ENCODE peak calls at places on chromosomes 4 and X, in eight cellular contexts. O is A549, E is suprapubic skin, I is transverse colon, B is ovary, K is stomach, N is uterus, Q is lower leg skin. D is an unnamed sample.

GRCh38 chrX:24789047-24789446 is 95.3 kb downstream of the POLA1 start:
- DNase-seq in O (no peak), E (no peak), I (no peak), B (no peak), K (no peak), N (no peak), Q (no peak), D (no peak)

GRCh38 chr4:98544818-98545399 is 113.5 kb downstream of the TSPAN5 start:
- DNase-seq in O (no peak), E (no peak), I (no peak), B (no peak), K (no peak), N (no peak), Q (no peak), D (no peak)

GRCh38 chr4:121789470-121789869 is 11.7 kb upstream of the EXOSC9 start:
- DNase-seq in O (no peak), E (no peak), I (no peak), B (no peak), K (no peak), N (no peak), Q (no peak), D (no peak)

GRCh38 chr4:82467442-82467841 is 37.1 kb downstream of the ENOPH1 start:
- DNase-seq in O (no peak), E (no peak), I (no peak), B (no peak), K (no peak), N (no peak), Q (no peak), D (peak; percentile 27)

GRCh38 chr4:108635070-108635655 is 14.8 kb downstream of the RPL34 start:
- DNase-seq in O (no peak), E (no peak), I (no peak), B (no peak), K (no peak), N (no peak), Q (no peak), D (no peak)

GRCh38 chr4:110033994-110034393 is 121.3 kb downstream of the EGF start:
- DNase-seq in O (no peak), E (no peak), I (no peak), B (no peak), K (no peak), N (no peak), Q (peak; percentile 22), D (no peak)

GRCh38 chr4:6111354-6111930 is 88.9 kb downstream of the JAKMIP1 start:
- DNase-seq in O (no peak), E (no peak), I (no peak), B (no peak), K (peak; percentile 19), N (no peak), Q (no peak), D (no peak)

GRCh38 chr4:76781698-76782595 is 116.0 kb downstream of the SOWAHB start:
- DNase-seq in O (peak; percentile 23), E (no peak), I (no peak), B (no peak), K (no peak), N (no peak), Q (no peak), D (no peak)

GRCh38 chr4:185343726-185344581 is 51.8 kb downstream of the LRP2BP start:
- DNase-seq in O (no peak), E (no peak), I (peak; percentile 25), B (no peak), K (no peak), N (peak; percentile 28), Q (no peak), D (no peak)

GRCh38 chrX:93673056-93673868 is at the start of gene NAP1L3:
- DNase-seq in O (peak; percentile 63), E (peak; percentile 76), I (peak; percentile 12), B (peak; percentile 67), K (peak; percentile 44), N (peak; percentile 61), Q (peak; percentile 43), D (peak; percentile 33)

GRCh38 chr4:126708716-126709115 is 924.0 kb upstream of the INTU start:
- DNase-seq in O (no peak), E (no peak), I (no peak), B (no peak), K (no peak), N (no peak), Q (no peak), D (no peak)

DNA sequence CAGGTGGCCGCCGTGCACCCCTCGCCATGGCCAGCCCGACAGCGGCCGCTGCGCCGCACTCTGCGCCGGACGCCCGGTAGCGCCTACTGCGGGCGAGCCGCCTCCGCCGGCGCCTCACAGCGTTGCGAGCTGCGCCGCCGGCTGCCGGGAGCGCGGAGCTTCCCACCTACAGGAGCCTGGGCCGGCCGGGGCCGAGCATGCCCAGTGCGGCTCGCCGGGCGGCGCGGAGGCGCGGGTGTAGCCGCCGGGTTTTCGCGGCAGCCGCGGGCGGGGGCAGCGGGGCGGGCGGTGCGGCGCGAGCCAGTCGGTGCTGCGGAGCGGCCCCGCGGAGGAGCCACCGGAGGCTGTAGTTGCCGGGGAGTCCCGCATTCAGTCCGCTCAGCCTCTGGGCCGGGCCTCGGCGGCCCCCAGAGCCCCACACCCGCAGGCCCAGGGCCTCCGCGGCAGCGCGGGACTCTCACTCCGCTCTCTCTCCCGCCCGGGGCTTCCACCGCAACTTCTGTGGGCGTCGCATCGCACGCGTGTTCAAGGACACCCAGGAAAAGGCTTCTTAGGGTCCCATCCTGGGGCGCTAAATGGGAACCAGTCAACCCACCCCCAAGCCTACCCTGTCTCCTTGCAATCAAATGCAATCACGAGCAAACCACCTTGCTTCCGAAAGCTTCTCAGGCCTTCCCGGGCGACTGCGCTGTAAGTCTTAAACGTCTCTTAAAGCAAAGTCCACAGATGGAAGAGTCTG is at the start of gene MFAP3L:
- DNase-seq in O (peak; percentile 80), E (peak; percentile 88), I (peak; percentile 91), B (peak; percentile 81), K (peak; percentile 92), N (peak; percentile 90), Q (peak; percentile 77), D (peak; percentile 96)
- TF ChIP-seq POLR2A in O (no peak), E (peak; percentile 58), I (peak; percentile 68), B (peak; percentile 35), K (no peak), N (no peak), Q (no peak), D (peak; percentile 79)

DNA sequence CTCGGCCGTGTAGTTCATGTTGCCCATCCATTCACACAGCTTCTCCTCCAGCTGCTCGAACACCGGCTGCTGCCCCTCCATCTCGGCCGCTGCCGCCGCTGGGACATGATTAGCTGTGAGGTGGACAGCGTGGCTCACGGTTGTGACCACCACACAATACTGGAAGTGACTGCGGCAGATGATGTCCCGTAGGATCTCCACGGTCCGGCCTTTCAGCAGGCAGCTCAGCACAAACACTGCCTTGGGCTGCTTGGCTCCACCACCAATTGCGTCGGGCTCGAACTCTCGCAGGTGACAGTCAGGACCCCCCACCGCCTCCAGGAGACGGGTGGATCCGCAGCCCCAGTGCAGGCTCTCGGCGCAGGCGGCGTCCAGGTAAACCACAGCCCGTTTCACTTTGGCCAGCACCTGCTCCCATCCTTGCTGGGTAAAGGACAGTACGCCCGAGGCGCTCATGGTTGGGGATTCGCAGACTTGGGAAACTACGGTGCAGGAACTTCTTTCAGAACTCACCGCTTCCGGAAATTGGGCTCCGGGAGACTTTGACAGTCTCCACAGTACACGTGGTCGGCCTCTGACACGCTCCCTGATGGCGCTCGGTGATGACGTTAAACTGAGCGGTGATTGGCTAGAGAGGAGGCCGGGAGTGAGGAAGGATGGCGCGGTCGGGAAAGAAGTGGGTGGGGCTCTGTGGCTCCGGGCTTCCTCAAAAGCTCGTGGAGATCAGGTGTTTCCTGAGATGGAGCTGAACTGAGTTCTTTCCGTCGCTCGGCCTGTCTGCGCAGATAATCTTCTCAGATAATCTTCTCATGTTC is at the start of gene SCFD2:
- DNase-seq in O (peak; percentile 94), E (peak; percentile 99), I (peak; percentile 99), B (peak; percentile 98), K (peak; percentile 98), N (peak; percentile 97), Q (peak; percentile 98), D (peak; percentile 95)
- TF ChIP-seq POLR2A in O (peak; percentile 48), E (no peak), I (no peak), B (peak; percentile 23), K (no peak), N (peak; percentile 39), Q (no peak), D (peak; percentile 67)

GRCh38 chr4:56434599-56435000 is 815 bp downstream of the PPAT start:
- DNase-seq in O (no peak), E (no peak), I (no peak), B (no peak), K (peak; percentile 59), N (no peak), Q (no peak), D (peak; percentile 82)

GRCh38 chr4:56435748-56436442 is at the start of gene PAICS:
- DNase-seq in O (peak; percentile 93), E (peak; percentile 93), I (peak; percentile 95), B (peak; percentile 92), K (peak; percentile 92), N (peak; percentile 94), Q (peak; percentile 91), D (peak; percentile 97)

GRCh38 chr4:56430203-56430602 is 5.2 kb downstream of the PPAT start:
- DNase-seq in O (no peak), E (no peak), I (no peak), B (no peak), K (no peak), N (no peak), Q (no peak), D (no peak)

GRCh38 chr4:56433280-56433679 is 2.1 kb downstream of the PPAT start:
- DNase-seq in O (no peak), E (no peak), I (no peak), B (no peak), K (no peak), N (no peak), Q (no peak), D (no peak)

DNA sequence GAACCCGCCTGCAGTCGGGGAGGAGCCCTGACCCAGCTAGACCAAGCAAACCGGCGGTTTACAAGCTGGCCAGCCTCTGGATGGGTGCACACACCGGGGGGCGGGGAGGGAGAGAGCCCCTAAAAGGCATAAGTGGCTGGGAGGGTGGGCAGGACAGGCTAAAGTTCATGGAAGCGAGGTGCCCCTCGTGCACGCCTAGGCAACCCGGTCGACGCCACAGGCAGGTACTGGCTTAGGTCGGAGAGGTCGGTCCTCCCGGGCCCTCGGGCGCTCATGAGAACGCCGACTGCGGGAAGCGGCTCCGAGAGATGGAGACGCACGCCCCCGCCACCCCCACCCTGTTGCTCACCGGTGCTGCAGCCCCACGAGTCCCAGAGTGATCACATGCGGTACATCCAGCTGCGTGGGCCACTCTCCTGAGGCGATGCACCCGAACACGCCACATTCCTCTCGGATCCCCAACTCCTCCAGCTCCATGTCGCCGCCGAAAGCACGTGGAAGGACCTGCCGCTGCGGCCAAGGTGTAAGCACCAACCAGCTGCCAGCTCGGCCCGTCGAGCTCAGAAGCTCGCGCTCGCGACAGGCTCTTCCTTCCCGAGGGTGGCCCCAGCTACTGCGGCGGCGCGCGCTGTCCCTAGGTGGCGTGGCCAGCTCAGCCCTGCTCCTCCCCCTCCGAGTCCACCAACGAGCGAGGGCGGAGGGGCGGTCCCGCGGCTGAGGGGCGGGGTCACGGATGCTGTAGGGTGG is at the start of gene PPAT:
- DNase-seq in O (peak; percentile 97), E (peak; percentile 98), I (peak; percentile 99), B (peak; percentile 98), K (peak; percentile 99), N (peak; percentile 98), Q (peak; percentile 97), D (peak; percentile 99)
- TF ChIP-seq POLR2A in O (peak; percentile 87), E (no peak), I (peak; percentile 49), B (peak; percentile 74), K (no peak), N (peak; percentile 66), Q (no peak), D (peak; percentile 79)

DNA sequence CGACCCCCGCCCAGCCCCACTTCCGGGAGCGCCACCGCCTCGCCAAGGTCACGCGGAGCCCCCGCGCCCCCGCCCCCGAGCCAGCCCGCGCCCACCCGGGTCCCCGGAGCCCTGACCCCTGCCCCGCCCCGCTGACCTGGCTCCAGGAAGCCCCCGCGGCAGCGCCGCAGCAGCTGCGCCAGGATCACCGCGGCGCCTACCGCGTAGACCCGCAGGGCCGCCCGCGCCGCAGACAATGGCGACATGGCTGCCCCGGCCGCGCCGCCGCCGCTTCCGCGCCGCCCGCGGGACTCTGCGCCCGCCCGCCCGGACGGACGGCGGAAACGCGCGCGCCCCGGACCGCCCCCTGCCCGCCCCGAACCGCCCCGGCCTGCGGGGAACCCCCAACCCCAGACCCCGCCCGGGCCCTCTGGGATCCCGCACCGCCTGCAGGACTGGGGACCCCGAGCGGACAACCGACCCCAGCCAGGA is at the start of the genes DHRSX and ZBED1:
- DNase-seq in O (peak; percentile 37), E (no peak), I (peak; percentile 48), B (no peak), K (peak; percentile 51), N (no peak), Q (no peak), D (no peak)
- TF ChIP-seq POLR2A in O (peak; percentile 74), E (peak; percentile 44), I (no peak), B (no peak), K (no peak), N (no peak), Q (no peak), D (no peak)